ENCODE peak calls at places on chromosomes 13 and 19, in four cellular contexts. H, G, Z and J are unnamed samples.

GRCh38 chr13:68987585-68987984 is 1120.0 kb upstream of the ATXN8OS start:
- DNase-seq in H (no peak), Z (no peak), G (no peak), J (no peak)

GRCh38 chr19:32901504-32902161 is 32.1 kb upstream of the SLC7A9 start:
- DNase-seq in G (peak; percentile 3), Z (no peak), H (no peak), J (no peak)

GRCh38 chr19:27833031-27833430 is 1379.9 kb downstream of the UQCRFS1 start:
- DNase-seq in Z (no peak), H (no peak), G (no peak), J (no peak)

GRCh38 chr19:5457709-5458108 is 2.5 kb downstream of the ZNRF4 start:
- DNase-seq in Z (no peak), H (no peak), G (no peak), J (no peak)

GRCh38 chr19:54390942-54391577 is 24.2 kb upstream of the TTYH1 start:
- DNase-seq in G (peak; percentile 50), Z (peak; percentile 68), H (peak; percentile 49), J (peak; percentile 75)

GRCh38 chr19:18633321-18633720 is 3.5 kb upstream of the KLHL26 start:
- DNase-seq in Z (no peak), G (no peak), H (peak; percentile 42), J (no peak)

GRCh38 chr19:48728882-48729645 is 9.5 kb upstream of the MAMSTR start:
- DNase-seq in H (no peak), Z (no peak), G (no peak), J (no peak)

GRCh38 chr19:33375760-33376159 is 2.3 kb downstream of the CEBPG start:
- DNase-seq in Z (no peak), H (no peak), G (peak; percentile 62), J (no peak)

GRCh38 chr19:1970003-1970805 is 29.2 kb downstream of the CSNK1G2 start:
- DNase-seq in Z (no peak), G (peak; percentile 31), H (no peak), J (no peak)

GRCh38 chr19:48780684-48781391 is 25.5 kb downstream of the FGF21 start:
- DNase-seq in G (peak; percentile 42), H (peak; percentile 65), Z (no peak), J (peak; percentile 70)

GRCh38 chr13:110546933-110547332 is 14.6 kb downstream of the RAB20 start:
- DNase-seq in G (peak; percentile 97), H (peak; percentile 91), Z (no peak), J (peak; percentile 60)

GRCh38 chr13:35714096-35714495 is 237.6 kb upstream of the MAB21L1 start:
- DNase-seq in G (no peak), Z (no peak), H (no peak), J (no peak)

GRCh38 chr19:42634409-42635232 is 39.9 kb upstream of the CEACAM8 start:
- DNase-seq in H (peak; percentile 51), Z (peak; percentile 75), G (peak; percentile 6), J (peak; percentile 81)

GRCh38 chr19:9935409-9936062 is 779 bp downstream of the OLFM2 start:
- DNase-seq in H (peak; percentile 13), G (no peak), Z (no peak), J (no peak)

GRCh38 chr13:60329221-60329983 is 67.6 kb upstream of the TDRD3 start:
- DNase-seq in Z (peak; percentile 61), H (peak; percentile 54), G (peak; percentile 29), J (peak; percentile 19)

GRCh38 chr19:15424692-15425272 is 6.0 kb upstream of the AKAP8L start:
- DNase-seq in Z (no peak), G (no peak), H (no peak), J (no peak)

GRCh38 chr13:99310382-99311031 is 3.3 kb upstream of the GPR183 start:
- DNase-seq in G (peak; percentile 86), H (no peak), Z (no peak), J (no peak)

GRCh38 chr13:29140277-29140676 is 320.1 kb downstream of the MTUS2 start:
- DNase-seq in G (peak; percentile 0), H (no peak), Z (no peak), J (no peak)

GRCh38 chr19:16364231-16364865 is 39.7 kb downstream of the KLF2 start:
- DNase-seq in H (no peak), Z (no peak), G (no peak), J (no peak)

GRCh38 chr13:94315188-94315587 is 164.3 kb downstream of the DCT start:
- DNase-seq in Z (no peak), G (no peak), H (no peak), J (no peak)

GRCh38 chr19:33392341-33393285 is 19.1 kb downstream of the CEBPG start:
- DNase-seq in H (peak; percentile 56), Z (no peak), G (no peak), J (no peak)

GRCh38 chr19:54473071-54473941 is at the start of gene CDC42EP5:
- DNase-seq in Z (peak; percentile 40), H (peak; percentile 51), G (peak; percentile 81), J (peak; percentile 66)

GRCh38 chr19:16420781-16421386 is 50.9 kb downstream of the EPS15L1 start:
- DNase-seq in Z (no peak), G (no peak), H (no peak), J (no peak)

GRCh38 chr19:57099199-57099661 is 20.6 kb upstream of the USP29 start:
- DNase-seq in H (peak; percentile 35), Z (peak; percentile 26), G (peak; percentile 34), J (peak; percentile 3)

GRCh38 chr13:69198706-69199105 is 908.9 kb upstream of the ATXN8OS start:
- DNase-seq in Z (no peak), H (no peak), G (no peak), J (no peak)

GRCh38 chr19:2608602-2608922 is 93.9 kb downstream of the GNG7 start:
- DNase-seq in Z (no peak), H (no peak), G (no peak), J (no peak)

GRCh38 chr19:3176715-3177501 is 1.7 kb upstream of the S1PR4 start:
- DNase-seq in G (peak; percentile 73), H (no peak), Z (no peak), J (peak; percentile 69)

GRCh38 chr13:20713014-20713376 is 9.5 kb downstream of the IL17D start:
- DNase-seq in Z (no peak), G (no peak), H (no peak), J (no peak)

GRCh38 chr19:17454579-17454978 is 6.1 kb upstream of the TMEM221 start:
- DNase-seq in H (no peak), G (no peak), Z (no peak), J (no peak)

GRCh38 chr13:95509521-95510315 is 42.8 kb upstream of the CLDN10 start:
- DNase-seq in H (no peak), G (peak; percentile 74), Z (no peak), J (no peak)

GRCh38 chr19:49224856-49225255 is 67.3 kb downstream of the TRPM4 start:
- DNase-seq in Z (peak; percentile 74), H (peak; percentile 67), G (peak; percentile 43), J (peak; percentile 86)

GRCh38 chr19:18278521-18279265 is 2.7 kb downstream of the JUND start:
- DNase-seq in G (peak; percentile 13), Z (no peak), H (peak; percentile 48), J (peak; percentile 15)

GRCh38 chr19:14694867-14695266 is 5.0 kb downstream of the ZNF333 start:
- DNase-seq in H (no peak), G (no peak), Z (no peak), J (no peak)

GRCh38 chr13:77443511-77443910 is 92.0 kb upstream of the SCEL start:
- DNase-seq in Z (no peak), H (no peak), G (no peak), J (no peak)

GRCh38 chr19:55620951-55621672 is 3.3 kb downstream of the ZNF784 start:
- DNase-seq in G (no peak), Z (no peak), H (no peak), J (no peak)

GRCh38 chr19:35476149-35476548 is 14.1 kb downstream of the KRTDAP start:
- DNase-seq in H (no peak), Z (no peak), G (no peak), J (peak; percentile 23)
- TF ChIP-seq CTCF in H (no peak), Z (no peak), G (no peak), J (no peak)

GRCh38 chr19:35555301-35556005 is 8.0 kb downstream of the ATP4A start:
- DNase-seq in G (peak; percentile 22), H (no peak), Z (peak; percentile 56), J (peak; percentile 71)
- TF ChIP-seq CTCF in G (no peak), H (peak; percentile 6), Z (no peak), J (peak; percentile 77)

GRCh38 chr13:98142427-98143156 is at the start of gene FARP1:
- DNase-seq in G (peak; percentile 64), Z (peak; percentile 82), H (peak; percentile 87), J (peak; percentile 77)
- TF ChIP-seq CTCF in G (no peak), Z (no peak), H (peak; percentile 65), J (no peak)

GRCh38 chr13:41942462-41943094 is 18.3 kb downstream of the VWA8 start:
- DNase-seq in H (no peak), G (peak; percentile 50), Z (peak; percentile 28), J (no peak)
- TF ChIP-seq CTCF in H (no peak), G (peak; percentile 37), Z (no peak), J (no peak)

DNA sequence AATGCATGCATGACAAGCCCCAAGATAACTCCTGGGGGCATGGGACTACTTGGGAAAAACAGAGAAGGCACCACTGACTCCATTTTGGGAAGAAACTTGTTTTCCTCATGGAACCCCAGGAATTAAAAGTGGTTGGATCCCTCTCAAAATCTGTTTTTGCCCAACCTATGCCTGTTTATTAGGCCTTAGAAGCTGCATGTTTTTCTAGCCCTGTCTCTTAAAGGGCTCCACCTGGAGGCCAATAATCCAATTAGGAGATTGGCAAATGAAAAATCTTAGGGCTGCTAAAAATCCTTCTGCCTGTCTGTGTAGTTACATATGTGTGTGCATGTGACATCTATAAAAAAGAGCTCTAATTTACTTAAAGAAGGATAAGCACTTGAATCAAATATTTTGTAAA is 26.9 kb downstream of the MED4 start:
- DNase-seq in G (no peak), H (no peak), Z (no peak), J (no peak)
- TF ChIP-seq CTCF in G (no peak), H (no peak), Z (no peak), J (no peak)

DNA sequence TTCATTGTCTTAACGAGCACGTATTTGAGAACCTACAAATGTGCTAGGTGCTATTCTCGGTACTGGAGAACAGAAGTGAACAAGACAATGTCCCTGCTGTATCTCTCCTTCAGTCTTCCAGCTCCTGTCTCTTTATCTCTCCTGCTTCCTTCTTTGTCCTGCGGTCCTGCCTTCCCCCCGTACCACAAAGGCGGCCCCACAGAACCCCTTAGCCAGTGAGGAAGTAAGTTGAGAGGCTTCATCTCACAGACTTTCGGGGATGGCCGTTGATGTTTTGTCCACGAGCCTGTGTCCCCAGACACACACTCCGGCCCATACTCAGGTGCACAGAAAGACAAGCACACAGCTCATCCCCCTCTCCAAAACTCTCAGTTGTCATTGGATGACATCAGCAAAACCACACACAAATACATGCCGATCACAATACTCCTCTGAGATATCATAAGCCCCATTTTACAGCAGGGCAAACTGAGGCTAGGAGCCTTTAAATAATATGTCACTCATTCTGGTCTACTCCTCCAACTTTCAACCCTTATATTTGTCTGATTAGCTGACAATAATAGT is 499 bp upstream of the SWSAP1 start:
- DNase-seq in Z (no peak), H (no peak), G (no peak), J (no peak)
- TF ChIP-seq CTCF in Z (no peak), H (no peak), G (no peak), J (no peak)

GRCh38 chr19:41341669-41342490 is 11.8 kb downstream of the TGFB1 start:
- DNase-seq in G (no peak), Z (no peak), H (peak; percentile 69), J (peak; percentile 69)
- TF ChIP-seq CTCF in G (no peak), Z (no peak), H (no peak), J (peak; percentile 30)